ENCODE peak calls at places on chromosomes 1 and 21, in seven cellular contexts. U is HCT116, K is A549, F is GM12878, D is GM23338, B is K562, G is SK-N-SH. Q is an unnamed sample.

GRCh38 chr1:83596331-83596730 is 402.6 kb downstream of the TTLL7 start:
- DNase-seq in B (no peak), K (no peak), F (no peak), U (no peak), G (no peak), D (no peak), Q (no peak)

GRCh38 chr1:221517961-221518360 is 223.9 kb downstream of the DUSP10 start:
- DNase-seq in B (no peak), U (no peak), G (no peak), F (no peak), D (no peak), K (no peak), Q (peak; percentile 16)

GRCh38 chr1:27971674-27972073 is 11.9 kb downstream of the XKR8 start:
- DNase-seq in K (no peak), D (no peak), B (no peak), G (peak; percentile 48), U (no peak), F (no peak), Q (no peak)

GRCh38 chr1:72482736-72483413 is 200.5 kb upstream of the NEGR1 start:
- DNase-seq in D (no peak), U (no peak), F (no peak), K (no peak), G (no peak), B (no peak), Q (no peak)

GRCh38 chr1:48058135-48058534 is 61.0 kb upstream of the TRABD2B start:
- DNase-seq in K (no peak), D (no peak), B (no peak), G (no peak), U (no peak), F (no peak), Q (no peak)

GRCh38 chr1:150976879-150977694 is 2.5 kb upstream of the CERS2 start:
- DNase-seq in K (peak; percentile 96), B (peak; percentile 90), U (peak; percentile 85), G (no peak), F (no peak), D (peak; percentile 72), Q (peak; percentile 91)

GRCh38 chr1:53066433-53066832 is 4.4 kb downstream of the PODN start:
- DNase-seq in G (peak; percentile 32), D (no peak), U (no peak), K (no peak), B (no peak), F (no peak), Q (no peak)

GRCh38 chr1:68725353-68725752 is 228.5 kb upstream of the DEPDC1 start:
- DNase-seq in U (no peak), D (no peak), K (no peak), B (no peak), G (peak; percentile 73), F (no peak), Q (no peak)

GRCh38 chr1:46274224-46275029 is 26.9 kb downstream of the RAD54L start:
- DNase-seq in G (no peak), F (no peak), K (peak; percentile 7), U (no peak), B (no peak), D (no peak), Q (no peak)

GRCh38 chr21:38785483-38785882 is 20.2 kb upstream of the ETS2 start:
- DNase-seq in G (no peak), F (no peak), B (no peak), K (no peak), U (no peak), D (no peak), Q (no peak)

GRCh38 chr1:50422946-50423669 is at the start of gene DMRTA2:
- DNase-seq in D (peak; percentile 84), G (peak; percentile 86), U (no peak), F (no peak), K (peak; percentile 87), B (no peak), Q (no peak)

GRCh38 chr1:30378991-30379581 is 344.3 kb downstream of the MATN1 start:
- DNase-seq in U (no peak), G (peak; percentile 52), F (no peak), B (no peak), D (no peak), K (no peak), Q (no peak)

GRCh38 chr1:57470028-57470427 is 46.2 kb upstream of the DAB1 start:
- DNase-seq in B (no peak), F (no peak), G (no peak), D (peak; percentile 27), U (no peak), K (no peak), Q (no peak)

GRCh38 chr1:221620437-221621384 is 121.2 kb downstream of the DUSP10 start:
- DNase-seq in U (no peak), F (no peak), G (peak; percentile 27), K (no peak), B (no peak), D (no peak), Q (no peak)

GRCh38 chr1:235014756-235015155 is 113.9 kb downstream of the TOMM20 start:
- DNase-seq in B (no peak), K (no peak), G (no peak), D (no peak), F (no peak), U (no peak), Q (no peak)

GRCh38 chr1:19033516-19033840 is 77.0 kb upstream of the IFFO2 start:
- DNase-seq in G (no peak), B (no peak), D (no peak), U (no peak), F (no peak), K (no peak), Q (no peak)

GRCh38 chr1:37691497-37692077 is 729 bp upstream of the CDCA8 start:
- DNase-seq in F (no peak), U (peak; percentile 10), G (peak; percentile 50), D (peak; percentile 41), B (peak; percentile 57), K (peak; percentile 17), Q (peak; percentile 48)
- H3K27ac ChIP-seq in F (peak overlapping the region; percentile 48), U (peak overlapping the region; percentile 72), G (peak overlapping the region; percentile 32), D (no peak overlapping the region), B (peak overlapping the region; percentile 76), K (peak overlapping the region; percentile 80), Q (peak overlapping the region; percentile 80)

GRCh38 chr1:86753700-86754099 is 49.3 kb downstream of the SH3GLB1 start:
- DNase-seq in U (peak; percentile 21), B (no peak), G (peak; percentile 20), D (peak; percentile 51), K (no peak), F (no peak), Q (no peak)
- TF ChIP-seq CTCF in U (peak; percentile 30), B (peak; percentile 44), G (no peak), D (peak; percentile 56), K (peak; percentile 12), F (peak; percentile 23), Q (no peak)

GRCh38 chr1:7534061-7534825 is 236.9 kb upstream of the VAMP3 start:
- DNase-seq in B (no peak), F (no peak), G (peak; percentile 88), D (no peak), U (no peak), K (no peak), Q (no peak)
- TF ChIP-seq REST in B (no peak), F (no peak), G (no peak), D (no peak), U (no peak), K (no peak), Q (no peak)

DNA sequence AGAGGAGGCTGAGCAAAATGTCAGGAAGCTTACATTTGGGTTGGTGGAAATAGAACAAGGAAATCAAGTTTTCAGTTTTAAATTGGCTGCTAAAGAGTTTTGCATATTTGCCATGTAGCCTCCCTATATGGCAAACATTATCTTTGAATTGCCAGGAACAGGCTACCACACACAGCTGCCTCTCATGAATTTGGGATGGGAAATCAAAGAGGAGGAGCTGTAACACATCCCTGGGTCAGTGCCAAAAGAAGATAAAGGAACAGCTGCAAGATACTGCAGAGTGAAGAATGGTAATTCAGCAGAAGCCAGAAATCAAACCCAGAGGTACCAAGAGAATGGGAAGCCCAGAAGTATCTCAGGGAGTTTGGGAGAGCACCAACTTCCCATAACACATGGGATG is 18.6 kb upstream of the RASAL2 start:
- DNase-seq in G (peak; percentile 26), B (no peak), F (no peak), D (no peak), K (no peak), U (no peak), Q (no peak)
- H3K27ac ChIP-seq in G (no peak overlapping the region), B (no peak overlapping the region), F (no peak overlapping the region), D (no peak overlapping the region), K (no peak overlapping the region), U (no peak overlapping the region), Q (no peak overlapping the region)

GRCh38 chr1:25641931-25642611 is 25.5 kb downstream of the MAN1C1 start:
- DNase-seq in F (no peak), B (no peak), U (no peak), K (no peak), G (no peak), D (no peak), Q (no peak)
- TF ChIP-seq CTCF in F (no peak), B (no peak), U (no peak), K (no peak), G (no peak), D (no peak), Q (no peak)

DNA sequence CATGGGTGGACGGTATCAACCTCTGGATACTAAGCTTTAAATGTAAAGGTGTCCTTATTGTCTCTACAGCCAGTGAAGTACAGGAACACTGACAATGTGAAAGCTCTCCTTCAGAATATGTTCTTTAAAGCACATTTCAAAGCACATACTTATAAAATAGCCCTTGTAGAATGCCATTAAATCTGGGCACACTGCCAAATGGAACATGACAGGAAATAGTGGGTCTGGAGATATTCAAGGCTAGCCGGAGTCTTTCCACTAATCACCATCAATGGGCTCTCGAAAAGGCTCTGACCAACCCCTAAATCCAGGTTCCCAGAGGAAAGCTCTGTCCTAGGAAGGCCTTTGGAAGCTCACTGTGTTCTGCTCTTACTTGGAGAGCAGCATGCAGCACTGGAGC is 46.6 kb downstream of the PLD5 start:
- DNase-seq in U (no peak), G (peak; percentile 73), B (no peak), F (no peak), K (no peak), D (no peak), Q (no peak)
- TF ChIP-seq REST in U (no peak), G (no peak), B (no peak), F (no peak), K (no peak), D (no peak), Q (no peak)

GRCh38 chr1:226871047-226871365 is 590 bp downstream of the PSEN2 start:
- DNase-seq in D (peak; percentile 63), K (no peak), B (no peak), G (no peak), F (no peak), U (no peak), Q (no peak)
- H3K27ac ChIP-seq in D (no peak overlapping the region), K (peak overlapping the region; percentile 90), B (peak overlapping the region; percentile 55), G (peak overlapping the region; percentile 35), F (no peak overlapping the region), U (peak overlapping the region; percentile 69), Q (no peak overlapping the region)

DNA sequence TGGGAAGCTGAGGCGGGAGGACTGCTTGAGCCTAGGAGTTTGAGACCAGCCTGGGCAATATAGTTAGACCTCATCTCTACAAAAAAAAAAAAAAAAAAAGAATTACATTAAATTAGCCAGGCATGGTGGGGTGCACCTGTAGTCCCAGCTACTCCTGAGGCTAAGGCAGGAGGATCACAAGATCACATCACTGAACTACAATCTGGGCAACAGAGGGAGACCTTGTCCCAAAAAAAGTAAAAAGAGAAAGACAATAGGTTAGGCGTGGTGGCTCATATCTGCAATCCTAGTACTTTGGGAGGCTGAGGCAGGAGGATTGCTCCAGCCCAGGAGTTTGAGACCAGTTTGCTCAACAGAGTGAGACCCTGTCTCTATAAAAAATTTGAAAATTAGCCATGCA is 130.3 kb downstream of the TIAM1 start:
- DNase-seq in F (no peak), G (no peak), K (no peak), B (no peak), U (no peak), D (no peak), Q (no peak)
- TF ChIP-seq CTCF in F (no peak), G (peak; percentile 23), K (no peak), B (no peak), U (peak; percentile 20), D (peak; percentile 47), Q (no peak)